ENCODE peak calls at places on chromosomes 3 and 15, in six cellular contexts. E is psoas muscle, V is lung, P is colonic mucosa, K is GM23248, L is transverse colon. O is an unnamed sample.

GRCh38 chr3:184336484-184337230 is 743 bp upstream of the FAM131A start:
- DNase-seq in E (peak; percentile 62), V (no peak), P (no peak), K (peak; percentile 78), L (peak; percentile 60), O (no peak)

GRCh38 chr3:31543375-31543774 is 10.7 kb downstream of the STT3B start:
- DNase-seq in E (no peak), V (no peak), P (no peak), K (peak; percentile 57), L (no peak), O (no peak)

GRCh38 chr15:59150185-59150584 is 45.2 kb downstream of the CCNB2 start:
- DNase-seq in E (no peak), V (no peak), P (no peak), K (no peak), L (no peak), O (no peak)

GRCh38 chr3:198079771-198080520 is 119.9 kb downstream of the LMLN start:
- DNase-seq in E (no peak), V (no peak), P (peak; percentile 21), K (peak; percentile 18), L (peak; percentile 9), O (peak; percentile 45)

GRCh38 chr3:192858849-192859585 is 58.6 kb downstream of the MB21D2 start:
- DNase-seq in E (no peak), V (no peak), P (no peak), K (no peak), L (no peak), O (no peak)

GRCh38 chr15:35753486-35753885 is 207.5 kb upstream of the DPH6 start:
- DNase-seq in E (no peak), V (no peak), P (no peak), K (peak; percentile 83), L (no peak), O (no peak)

GRCh38 chr3:24830230-24831152 is 335.8 kb upstream of the THRB start:
- DNase-seq in E (peak; percentile 45), V (no peak), P (peak; percentile 27), K (peak; percentile 2), L (peak; percentile 8), O (no peak)

GRCh38 chr3:64796597-64796996 is 108.8 kb upstream of the ADAMTS9 start:
- DNase-seq in E (no peak), V (no peak), P (no peak), K (no peak), L (no peak), O (no peak)

GRCh38 chr3:122092460-122093165 is 37.5 kb downstream of the CD86 start:
- DNase-seq in E (no peak), V (no peak), P (peak; percentile 29), K (peak; percentile 66), L (peak; percentile 39), O (peak; percentile 62)

DNA sequence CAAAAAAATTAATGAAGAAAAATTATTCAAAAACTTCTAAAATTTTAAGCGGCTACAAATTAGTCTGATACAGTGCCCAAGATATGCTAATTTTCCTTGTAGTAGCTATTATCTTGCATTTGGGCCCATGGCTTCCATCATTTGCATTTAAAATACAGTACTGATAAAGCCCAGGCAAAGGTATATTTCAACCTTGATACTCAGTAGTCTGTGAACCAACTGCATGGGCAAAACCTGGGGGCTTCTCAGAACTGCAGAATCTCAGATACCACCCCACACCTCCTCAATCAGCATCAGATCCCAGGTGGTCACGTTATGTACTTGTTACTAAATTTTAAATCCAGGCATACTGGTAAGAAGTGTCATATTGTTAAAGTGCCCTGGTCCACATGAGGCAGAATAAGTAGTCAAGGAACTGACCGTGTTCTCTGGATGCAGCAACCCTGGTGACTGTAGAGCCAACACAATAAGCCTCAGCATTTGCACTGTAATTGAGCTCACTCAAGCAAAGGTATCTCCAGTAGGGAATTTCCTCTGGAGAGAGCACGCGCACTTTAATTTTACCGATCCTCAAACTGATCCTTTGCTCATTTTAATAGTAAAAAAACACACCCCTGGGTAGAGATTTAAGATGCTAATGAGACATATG is 31.9 kb downstream of the ZNF385D start:
- DNase-seq in E (no peak), V (no peak), P (no peak), K (no peak), L (no peak), O (no peak)
- H3K27ac ChIP-seq in E (no peak overlapping the region), V (no peak overlapping the region), P (no peak overlapping the region), K (peak overlapping the region; percentile 75), L (no peak overlapping the region), O (peak overlapping the region; percentile 54)

DNA sequence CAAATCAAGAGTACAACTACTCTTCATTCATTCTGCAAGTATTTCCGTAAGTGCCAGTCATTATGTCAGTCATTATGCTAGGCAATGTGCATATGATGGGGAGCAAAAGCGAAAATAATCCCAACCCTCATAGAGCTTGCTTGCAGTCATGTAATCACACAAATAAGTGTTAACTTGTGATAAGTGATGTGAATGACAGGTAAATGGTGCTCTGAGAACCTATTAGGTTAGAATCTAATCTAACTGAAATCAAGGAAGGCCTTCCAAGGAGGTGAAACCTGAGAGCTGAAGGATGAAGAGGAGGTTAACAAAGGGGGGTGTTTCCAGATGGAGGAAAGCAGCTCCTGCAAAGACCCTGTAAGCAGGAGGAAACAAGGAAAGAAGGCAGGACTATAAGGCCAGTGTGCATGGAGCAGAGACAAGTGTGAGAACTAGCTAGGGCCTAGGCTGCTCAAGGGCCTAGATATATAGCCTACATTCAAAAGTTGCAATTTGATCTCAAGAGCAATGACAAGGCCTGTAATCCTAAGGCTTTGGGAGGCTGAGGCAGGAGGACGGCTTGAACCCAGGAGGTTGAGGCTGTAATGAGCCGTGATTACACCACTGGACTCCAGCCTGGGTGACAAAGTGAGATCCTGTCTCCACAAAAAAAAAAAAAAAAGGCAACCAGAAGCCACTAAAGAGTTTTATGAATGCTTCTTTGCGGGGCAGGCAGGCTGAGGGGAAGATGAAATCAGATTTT is 5.3 kb downstream of the PTPN9 start:
- DNase-seq in E (no peak), V (no peak), P (no peak), K (no peak), L (no peak), O (no peak)
- H3K27ac ChIP-seq in E (no peak overlapping the region), V (no peak overlapping the region), P (no peak overlapping the region), K (peak overlapping the region; percentile 46), L (no peak overlapping the region), O (peak overlapping the region; percentile 64)

GRCh38 chr3:159779883-159780282 is 208.8 kb upstream of the IL12A start:
- DNase-seq in E (no peak), V (no peak), P (no peak), K (peak; percentile 32), L (no peak), O (no peak)

GRCh38 chr3:159781867-159782266 is 206.8 kb upstream of the IL12A start:
- DNase-seq in E (no peak), V (no peak), P (no peak), K (no peak), L (peak; percentile 27), O (no peak)

GRCh38 chr3:159783780-159784747 is 204.6 kb upstream of the IL12A start:
- DNase-seq in E (no peak), V (no peak), P (no peak), K (no peak), L (no peak), O (peak; percentile 70)

GRCh38 chr3:159785276-159785675 is 203.4 kb upstream of the IL12A start:
- DNase-seq in E (no peak), V (no peak), P (no peak), K (no peak), L (no peak), O (no peak)

DNA sequence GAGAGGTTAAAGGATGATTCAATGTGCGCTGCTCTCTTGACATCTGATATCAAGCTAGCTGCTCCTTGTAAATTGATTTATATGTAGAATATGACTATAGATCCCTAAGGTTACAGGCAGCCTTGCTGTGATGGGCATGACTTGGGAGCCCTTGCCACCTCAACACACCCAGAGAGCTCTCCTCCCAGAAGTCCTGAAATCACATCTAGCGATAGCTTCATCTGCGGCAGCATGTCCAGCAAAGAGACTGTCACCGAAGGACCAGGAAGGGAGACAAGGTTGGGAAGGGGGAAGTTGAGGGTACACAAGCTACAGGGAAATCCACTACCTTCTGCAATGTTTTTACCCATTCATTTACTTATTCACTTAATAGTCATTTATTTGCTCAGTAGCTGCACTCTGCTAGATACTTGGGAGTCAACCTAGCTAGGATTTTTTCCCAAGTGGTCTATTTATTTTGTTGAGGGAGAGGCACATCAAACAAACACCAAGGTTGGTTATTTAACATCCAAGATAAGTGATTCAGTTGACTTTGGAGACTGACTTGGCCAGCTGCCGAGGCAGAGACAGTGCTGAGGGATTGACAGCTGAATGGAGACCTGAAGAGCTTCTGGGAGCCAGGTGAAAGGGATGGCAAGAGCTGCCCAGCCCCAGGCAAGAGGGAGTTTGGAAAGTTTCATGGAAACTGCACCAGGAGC is 205.8 kb upstream of the IL12A start:
- DNase-seq in E (no peak), V (no peak), P (peak; percentile 72), K (no peak), L (peak; percentile 45), O (no peak)
- H3K27ac ChIP-seq in E (no peak overlapping the region), V (no peak overlapping the region), P (no peak overlapping the region), K (no peak overlapping the region), L (no peak overlapping the region), O (peak overlapping the region; percentile 86)

GRCh38 chr3:188241072-188241471 is 87.1 kb downstream of the LPP start:
- DNase-seq in E (peak; percentile 89), V (no peak), P (no peak), K (no peak), L (no peak), O (no peak)

GRCh38 chr3:188243124-188243795 is 89.3 kb downstream of the LPP start:
- DNase-seq in E (no peak), V (no peak), P (no peak), K (peak; percentile 25), L (no peak), O (no peak)

GRCh38 chr3:188242426-188243123 is 88.6 kb downstream of the LPP start:
- DNase-seq in E (no peak), V (no peak), P (no peak), K (no peak), L (no peak), O (no peak)

GRCh38 chr3:188240189-188240981 is 86.4 kb downstream of the LPP start:
- DNase-seq in E (peak; percentile 61), V (no peak), P (no peak), K (no peak), L (no peak), O (no peak)

DNA sequence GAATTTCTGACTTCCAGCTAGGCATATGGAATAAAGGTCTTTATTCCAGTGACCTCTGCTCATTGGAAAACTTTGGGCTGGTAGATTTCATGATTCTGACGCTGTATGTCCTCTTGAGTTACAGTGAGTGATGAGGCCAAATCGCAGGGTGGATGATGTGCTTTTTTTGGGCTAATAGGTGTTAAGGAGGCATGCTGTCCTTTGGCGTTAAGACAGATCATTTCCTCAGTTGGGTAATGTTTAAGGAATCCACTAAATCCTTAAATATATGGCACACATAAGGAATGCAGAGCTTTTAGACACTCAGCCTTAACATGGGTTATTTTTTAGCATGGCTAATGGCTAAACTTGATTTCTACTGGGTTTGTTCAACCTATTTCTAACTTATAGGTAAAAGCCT is 87.9 kb downstream of the LPP start:
- DNase-seq in E (no peak), V (no peak), P (no peak), K (peak; percentile 26), L (no peak), O (no peak)
- H3K27ac ChIP-seq in E (peak overlapping the region; percentile 91), V (peak overlapping the region; percentile 93), P (no peak overlapping the region), K (no peak overlapping the region), L (peak overlapping the region; percentile 21), O (no peak overlapping the region)

DNA sequence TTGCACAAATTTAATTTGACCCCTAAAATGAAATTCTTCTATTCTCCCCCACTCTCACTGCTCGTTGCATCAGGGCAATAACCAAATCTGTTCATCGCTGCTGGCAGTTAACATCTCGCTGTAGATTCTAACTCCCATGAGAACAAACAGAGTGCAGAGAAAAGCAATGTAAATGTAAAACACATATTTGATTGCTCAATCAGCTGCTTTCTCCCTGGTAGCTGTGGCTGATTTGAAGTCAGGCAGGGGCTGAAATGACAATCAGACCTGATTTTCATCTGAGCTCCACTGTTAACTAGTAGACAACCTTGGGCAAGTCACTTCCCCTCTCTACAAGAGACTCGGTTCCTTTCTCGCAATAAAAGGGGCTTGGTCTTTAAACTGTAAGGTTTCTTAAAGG is 119.8 kb upstream of the CPNE4 start:
- DNase-seq in E (no peak), V (no peak), P (no peak), K (no peak), L (no peak), O (no peak)
- H3K27ac ChIP-seq in E (no peak overlapping the region), V (no peak overlapping the region), P (no peak overlapping the region), K (no peak overlapping the region), L (no peak overlapping the region), O (no peak overlapping the region)